ENCODE peak calls at places on chromosomes 4 and X, in four cellular contexts. One of them, this sample, is unnamed.

GRCh38 chrX:132612990-132613564 is 124.2 kb upstream of the MBNL3 start:
- DNase-seq in ovary: peak
- DNase-seq in OCI-LY7: peak
- DNase-seq in fibroblast of mammary gland: peak
- DNase-seq in this sample: peak

GRCh38 chr4:174538123-174538875 is 16.0 kb upstream of the HPGD start:
- DNase-seq in fibroblast of mammary gland: peak
- DNase-seq in ovary: no peak
- DNase-seq in OCI-LY7: no peak
- DNase-seq in this sample: no peak

GRCh38 chr4:74438661-74439060 is 6.3 kb upstream of the AREG start:
- DNase-seq in ovary: no peak
- DNase-seq in fibroblast of mammary gland: no peak
- DNase-seq in OCI-LY7: no peak
- DNase-seq in this sample: no peak

GRCh38 chr4:182294436-182294835 is 51.2 kb downstream of the TENM3 start:
- DNase-seq in ovary: no peak
- DNase-seq in OCI-LY7: no peak
- DNase-seq in fibroblast of mammary gland: no peak
- DNase-seq in this sample: no peak

GRCh38 chrX:39939678-39940077 is 158.1 kb downstream of the BCOR start:
- DNase-seq in ovary: no peak
- DNase-seq in OCI-LY7: no peak
- DNase-seq in fibroblast of mammary gland: no peak
- DNase-seq in this sample: no peak

GRCh38 chr4:78608684-78609083 is 57.1 kb downstream of the ANXA3 start:
- DNase-seq in fibroblast of mammary gland: no peak
- DNase-seq in ovary: no peak
- DNase-seq in OCI-LY7: no peak
- DNase-seq in this sample: no peak

GRCh38 chr4:65831828-65832227 is 161.5 kb upstream of the EPHA5 start:
- DNase-seq in ovary: no peak
- DNase-seq in OCI-LY7: no peak
- DNase-seq in fibroblast of mammary gland: no peak
- DNase-seq in this sample: no peak

GRCh38 chrX:39821011-39821708 is 276.6 kb downstream of the BCOR start:
- DNase-seq in OCI-LY7: no peak
- DNase-seq in fibroblast of mammary gland: peak
- DNase-seq in ovary: peak
- DNase-seq in this sample: no peak

GRCh38 chr4:52076731-52077130 is 25.6 kb downstream of the SPATA18 start:
- DNase-seq in ovary: no peak
- DNase-seq in fibroblast of mammary gland: no peak
- DNase-seq in OCI-LY7: no peak
- DNase-seq in this sample: no peak

GRCh38 chr4:13547563-13548041 is 3.3 kb upstream of the NKX3-2 start:
- DNase-seq in ovary: no peak
- DNase-seq in OCI-LY7: peak
- DNase-seq in fibroblast of mammary gland: no peak
- DNase-seq in this sample: no peak

GRCh38 chr4:124060261-124060918 is 652.1 kb downstream of the ANKRD50 start:
- DNase-seq in fibroblast of mammary gland: peak
- DNase-seq in ovary: peak
- DNase-seq in OCI-LY7: peak
- DNase-seq in this sample: peak

GRCh38 chr4:40040908-40041307 is 15.7 kb upstream of the N4BP2 start:
- DNase-seq in ovary: no peak
- DNase-seq in fibroblast of mammary gland: peak
- DNase-seq in OCI-LY7: no peak
- DNase-seq in this sample: no peak

GRCh38 chr4:155515444-155515843 is 138.7 kb upstream of the MAP9 start:
- DNase-seq in ovary: no peak
- DNase-seq in OCI-LY7: no peak
- DNase-seq in fibroblast of mammary gland: no peak
- DNase-seq in this sample: no peak

GRCh38 chr4:115433501-115433900 is 320.1 kb upstream of the NDST4 start:
- DNase-seq in ovary: no peak
- DNase-seq in OCI-LY7: no peak
- DNase-seq in fibroblast of mammary gland: no peak
- DNase-seq in this sample: no peak

GRCh38 chr4:140689628-140690027 is 66.6 kb downstream of the TBC1D9 start:
- DNase-seq in OCI-LY7: no peak
- DNase-seq in ovary: no peak
- DNase-seq in fibroblast of mammary gland: no peak
- DNase-seq in this sample: no peak

GRCh38 chr4:25993564-25994185 is 79.7 kb downstream of the SMIM20 start:
- DNase-seq in ovary: no peak
- DNase-seq in OCI-LY7: peak
- DNase-seq in fibroblast of mammary gland: peak
- DNase-seq in this sample: no peak

GRCh38 chr4:140427104-140427918 is at the start of gene CLGN:
- DNase-seq in OCI-LY7: peak
- DNase-seq in fibroblast of mammary gland: peak
- DNase-seq in ovary: peak
- DNase-seq in this sample: peak

GRCh38 chr4:140296335-140296753 is 77.1 kb upstream of the SCOC start:
- DNase-seq in ovary: peak
- DNase-seq in fibroblast of mammary gland: peak
- DNase-seq in OCI-LY7: no peak
- DNase-seq in this sample: peak

GRCh38 chrX:45324941-45325340 is 124.3 kb upstream of the DIPK2B start:
- DNase-seq in ovary: no peak
- DNase-seq in fibroblast of mammary gland: peak
- DNase-seq in OCI-LY7: no peak
- DNase-seq in this sample: peak

GRCh38 chr4:157043131-157043530 is 32.8 kb upstream of the GLRB start:
- DNase-seq in ovary: no peak
- DNase-seq in fibroblast of mammary gland: peak
- DNase-seq in OCI-LY7: no peak
- DNase-seq in this sample: peak

GRCh38 chr4:185729300-185729912 is 82.6 kb downstream of the SORBS2 start:
- DNase-seq in OCI-LY7: no peak
- DNase-seq in ovary: no peak
- DNase-seq in fibroblast of mammary gland: no peak
- DNase-seq in this sample: no peak

GRCh38 chr4:185734214-185734613 is 77.8 kb downstream of the SORBS2 start:
- DNase-seq in ovary: no peak
- DNase-seq in OCI-LY7: no peak
- DNase-seq in fibroblast of mammary gland: no peak
- DNase-seq in this sample: no peak

GRCh38 chr4:185728886-185729285 is 83.1 kb downstream of the SORBS2 start:
- DNase-seq in OCI-LY7: no peak
- DNase-seq in ovary: no peak
- DNase-seq in fibroblast of mammary gland: no peak
- DNase-seq in this sample: no peak

GRCh38 chr4:185730387-185730786 is 81.6 kb downstream of the SORBS2 start:
- DNase-seq in ovary: no peak
- DNase-seq in fibroblast of mammary gland: peak
- DNase-seq in OCI-LY7: peak
- DNase-seq in this sample: peak

GRCh38 chr4:185730849-185731608 is 81.0 kb downstream of the SORBS2 start:
- DNase-seq in ovary: no peak
- DNase-seq in OCI-LY7: peak
- DNase-seq in fibroblast of mammary gland: peak
- DNase-seq in this sample: peak
- H3K4me3 ChIP-seq in ovary: no peak
- H3K4me3 ChIP-seq in OCI-LY7: peak
- H3K4me3 ChIP-seq in fibroblast of mammary gland: no peak
- H3K4me3 ChIP-seq in this sample: no peak

DNA sequence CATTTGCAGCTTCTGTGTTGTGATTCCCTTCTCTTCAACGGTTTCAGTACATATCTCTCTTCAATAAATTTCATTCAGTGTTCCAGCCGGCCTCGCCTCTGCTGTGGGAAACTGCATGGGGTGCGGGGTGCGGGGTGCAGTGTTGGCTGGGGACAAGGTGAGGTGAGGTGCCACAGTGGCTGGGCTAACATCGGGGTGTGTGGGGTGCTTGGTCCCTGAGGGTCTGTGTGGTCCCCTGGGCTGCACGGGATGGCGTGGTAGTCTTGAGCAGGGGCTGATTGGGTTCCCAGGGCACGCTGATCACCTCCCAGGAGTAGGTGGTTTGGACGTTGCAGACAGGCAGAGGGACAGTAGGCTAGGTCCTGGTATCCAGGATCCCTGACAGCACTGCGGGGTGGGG is 2.7 kb downstream of the PNMA6A start:
- DNase-seq in OCI-LY7: no peak
- DNase-seq in fibroblast of mammary gland: no peak
- DNase-seq in ovary: no peak
- DNase-seq in this sample: no peak
- TF ChIP-seq CTCF in OCI-LY7: no peak
- TF ChIP-seq CTCF in fibroblast of mammary gland: no peak
- TF ChIP-seq CTCF in ovary: no peak
- TF ChIP-seq CTCF in this sample: no peak

DNA sequence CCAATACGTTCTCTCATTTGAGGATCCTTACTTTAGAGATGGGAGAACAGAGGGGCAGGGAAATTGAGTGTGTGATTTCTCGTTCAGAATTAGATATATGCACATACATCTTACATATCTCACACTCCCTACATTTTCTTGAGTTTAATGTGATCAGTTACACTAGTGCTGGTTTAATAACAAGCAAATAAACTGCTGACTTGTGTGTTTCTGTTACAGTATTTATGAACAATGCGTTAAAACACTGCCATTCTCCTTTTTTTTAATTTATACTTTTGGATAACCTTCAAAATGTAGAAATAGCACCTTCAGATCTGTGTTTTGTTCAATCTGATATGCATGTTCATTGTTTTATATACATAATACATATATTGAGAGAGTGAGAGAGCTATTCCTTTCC is 130.1 kb downstream of the KLHL8 start:
- DNase-seq in fibroblast of mammary gland: no peak
- DNase-seq in ovary: no peak
- DNase-seq in OCI-LY7: no peak
- DNase-seq in this sample: no peak
- H3K4me3 ChIP-seq in fibroblast of mammary gland: no peak
- H3K4me3 ChIP-seq in ovary: no peak
- H3K4me3 ChIP-seq in OCI-LY7: no peak
- H3K4me3 ChIP-seq in this sample: no peak

GRCh38 chrX:48511561-48511960 is 2.8 kb downstream of the PORCN start:
- DNase-seq in fibroblast of mammary gland: no peak
- DNase-seq in ovary: no peak
- DNase-seq in OCI-LY7: no peak
- DNase-seq in this sample: no peak

GRCh38 chrX:48507246-48507645 is 1.5 kb upstream of the PORCN start:
- DNase-seq in fibroblast of mammary gland: no peak
- DNase-seq in OCI-LY7: no peak
- DNase-seq in ovary: no peak
- DNase-seq in this sample: no peak

GRCh38 chrX:48509245-48509590 is 426 bp downstream of the PORCN start:
- DNase-seq in OCI-LY7: no peak
- DNase-seq in ovary: no peak
- DNase-seq in fibroblast of mammary gland: no peak
- DNase-seq in this sample: no peak

GRCh38 chrX:48508400-48509244 is at the start of gene PORCN:
- DNase-seq in OCI-LY7: peak
- DNase-seq in fibroblast of mammary gland: peak
- DNase-seq in ovary: peak
- DNase-seq in this sample: peak

GRCh38 chrX:48509619-48510018 is 827 bp downstream of the PORCN start:
- DNase-seq in ovary: no peak
- DNase-seq in OCI-LY7: no peak
- DNase-seq in fibroblast of mammary gland: no peak
- DNase-seq in this sample: no peak
- TF ChIP-seq CTCF in ovary: no peak
- TF ChIP-seq CTCF in OCI-LY7: no peak
- TF ChIP-seq CTCF in fibroblast of mammary gland: no peak
- TF ChIP-seq CTCF in this sample: no peak

GRCh38 chrX:115559672-115560071 is 1.3 kb upstream of the PLS3 start:
- DNase-seq in ovary: no peak
- DNase-seq in fibroblast of mammary gland: no peak
- DNase-seq in OCI-LY7: no peak
- DNase-seq in this sample: no peak

GRCh38 chrX:115561605-115562491 is 874 bp downstream of the PLS3 start:
- DNase-seq in OCI-LY7: no peak
- DNase-seq in ovary: peak
- DNase-seq in fibroblast of mammary gland: peak
- DNase-seq in this sample: peak

GRCh38 chrX:115560211-115560977 is 580 bp upstream of the PLS3 start:
- DNase-seq in ovary: no peak
- DNase-seq in fibroblast of mammary gland: no peak
- DNase-seq in OCI-LY7: no peak
- DNase-seq in this sample: no peak

GRCh38 chrX:115562492-115562872 is 1.5 kb downstream of the PLS3 start:
- DNase-seq in fibroblast of mammary gland: peak
- DNase-seq in ovary: peak
- DNase-seq in OCI-LY7: no peak
- DNase-seq in this sample: no peak

DNA sequence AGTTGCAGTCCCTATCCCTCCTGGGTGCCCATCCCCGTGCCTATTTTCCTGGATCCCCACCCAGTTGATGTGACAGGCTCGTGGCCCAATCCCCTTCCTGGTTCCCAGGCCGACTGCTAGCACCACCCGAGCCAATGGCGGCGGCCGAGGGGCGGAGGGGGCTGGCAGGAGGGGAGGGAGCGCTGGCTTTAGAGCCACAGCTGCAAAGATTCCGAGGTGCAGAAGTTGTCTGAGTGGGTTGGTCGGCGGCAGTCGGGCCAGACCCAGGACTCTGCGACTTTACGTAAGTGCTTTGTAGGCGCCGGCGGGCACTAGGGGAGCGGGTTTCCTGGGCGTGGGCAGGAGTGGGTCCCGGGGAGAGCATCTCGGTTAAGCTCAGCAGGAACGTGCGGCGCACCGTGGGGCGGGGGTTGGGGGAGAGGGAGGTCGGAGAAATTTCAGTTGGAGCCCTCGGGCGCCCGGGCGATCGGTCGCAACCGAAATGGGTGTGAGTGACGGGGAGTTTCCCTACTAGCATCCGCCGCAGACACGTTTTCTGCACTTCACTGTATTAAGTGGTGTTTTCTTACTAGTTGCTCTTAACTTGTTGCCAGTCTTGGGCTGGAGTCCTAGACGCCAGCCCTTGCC is at the start of gene PLS3:
- DNase-seq in ovary: peak
- DNase-seq in OCI-LY7: no peak
- DNase-seq in fibroblast of mammary gland: peak
- DNase-seq in this sample: peak
- H3K4me3 ChIP-seq in ovary: peak
- H3K4me3 ChIP-seq in OCI-LY7: no peak
- H3K4me3 ChIP-seq in fibroblast of mammary gland: peak
- H3K4me3 ChIP-seq in this sample: peak